ENCODE peak calls at places on chromosome 13, in six cellular contexts. G, X, U, W, S and B are unnamed samples.

GRCh38 chr13:109989155-109989554 is 202.8 kb upstream of the IRS2 start:
- DNase-seq in G (no peak), X (no peak), U (no peak), W (no peak), S (no peak), B (no peak)

GRCh38 chr13:73924607-73925006 is 209.6 kb downstream of the KLF12 start:
- DNase-seq in G (no peak), X (no peak), U (no peak), W (no peak), S (no peak), B (no peak)

GRCh38 chr13:21550918-21551317 is 53.1 kb downstream of the MICU2 start:
- DNase-seq in G (no peak), X (no peak), U (no peak), W (no peak), S (no peak), B (no peak)

GRCh38 chr13:41332829-41333228 is 21.8 kb downstream of the NAA16 start:
- DNase-seq in G (no peak), X (no peak), U (no peak), W (no peak), S (no peak), B (no peak)

GRCh38 chr13:97108535-97108910 is 113.6 kb upstream of the MBNL2 start:
- DNase-seq in G (no peak), X (no peak), U (no peak), W (no peak), S (no peak), B (no peak)

GRCh38 chr13:33490461-33491327 is 205.1 kb upstream of the STARD13 start:
- DNase-seq in G (no peak), X (no peak), U (peak; percentile 13), W (no peak), S (no peak), B (no peak)

GRCh38 chr13:42043676-42044075 is 4.8 kb upstream of the DGKH start:
- DNase-seq in G (no peak), X (no peak), U (no peak), W (no peak), S (no peak), B (no peak)

GRCh38 chr13:113734099-113734825 is 24.8 kb upstream of the TMEM255B start:
- DNase-seq in G (no peak), X (no peak), U (no peak), W (no peak), S (no peak), B (no peak)

GRCh38 chr13:48199404-48199991 is 33.5 kb upstream of the ITM2B start:
- DNase-seq in G (no peak), X (no peak), U (peak; percentile 59), W (no peak), S (no peak), B (no peak)

GRCh38 chr13:69947577-69947976 is 160.0 kb upstream of the ATXN8OS start:
- DNase-seq in G (no peak), X (no peak), U (no peak), W (no peak), S (no peak), B (no peak)

GRCh38 chr13:83881031-83881727 is 1.1 kb downstream of the SLITRK1 start:
- DNase-seq in G (no peak), X (no peak), U (no peak), W (peak; percentile 26), S (no peak), B (no peak)

GRCh38 chr13:39405107-39405506 is 197.9 kb downstream of the LHFPL6 start:
- DNase-seq in G (no peak), X (no peak), U (no peak), W (no peak), S (no peak), B (no peak)

GRCh38 chr13:40187836-40188591 is 478.4 kb downstream of the FOXO1 start:
- DNase-seq in G (no peak), X (peak; percentile 74), U (no peak), W (no peak), S (peak; percentile 74), B (no peak)

GRCh38 chr13:32748305-32748704 is 162.1 kb downstream of the PDS5B start:
- DNase-seq in G (no peak), X (no peak), U (no peak), W (no peak), S (no peak), B (no peak)

GRCh38 chr13:49560270-49561063 is 24.9 kb downstream of the RCBTB1 start:
- DNase-seq in G (no peak), X (peak; percentile 24), U (peak; percentile 88), W (peak; percentile 32), S (peak; percentile 26), B (no peak)

GRCh38 chr13:42798118-42798517 is 16.7 kb downstream of the FAM216B start:
- DNase-seq in G (no peak), X (no peak), U (no peak), W (no peak), S (no peak), B (peak; percentile 33)

GRCh38 chr13:77492982-77493381 is 42.5 kb upstream of the SCEL start:
- DNase-seq in G (no peak), X (peak; percentile 15), U (peak; percentile 98), W (peak; percentile 66), S (no peak), B (peak; percentile 74)

GRCh38 chr13:75636339-75637095 is 387 bp downstream of the LMO7 start:
- DNase-seq in G (peak; percentile 4), X (peak; percentile 64), U (peak; percentile 68), W (peak; percentile 47), S (peak; percentile 46), B (no peak)

GRCh38 chr13:93151277-93151676 is 75.3 kb upstream of the GPC6 start:
- DNase-seq in G (no peak), X (no peak), U (no peak), W (no peak), S (no peak), B (no peak)

GRCh38 chr13:44191504-44192171 is 182.0 kb upstream of the SERP2 start:
- DNase-seq in G (no peak), X (peak; percentile 75), U (peak; percentile 99), W (peak; percentile 52), S (peak; percentile 51), B (peak; percentile 73)

GRCh38 chr13:83865161-83866137 is 16.8 kb downstream of the SLITRK1 start:
- DNase-seq in G (no peak), X (no peak), U (no peak), W (no peak), S (no peak), B (no peak)

GRCh38 chr13:107573184-107573583 is 642.2 kb downstream of the LIG4 start:
- DNase-seq in G (no peak), X (no peak), U (no peak), W (no peak), S (no peak), B (no peak)

GRCh38 chr13:40992678-40993077 is 26.4 kb downstream of the ELF1 start:
- DNase-seq in G (no peak), X (no peak), U (no peak), W (no peak), S (no peak), B (no peak)

GRCh38 chr13:47555235-47555634 is 445.8 kb downstream of the SUCLA2 start:
- DNase-seq in G (no peak), X (no peak), U (no peak), W (no peak), S (no peak), B (no peak)